ENCODE peak calls at places on chromosomes 13 and 19, in seven cellular contexts. K, N, B, R, F, S and I are unnamed samples.

GRCh38 chr13:20182231-20182846 is 10.4 kb downstream of the GJB2 start:
- DNase-seq in F (no peak), N (peak; percentile 57), R (peak; percentile 84), K (peak; percentile 35), S (peak; percentile 51), B (peak; percentile 63), I (peak; percentile 62)

GRCh38 chr13:72648513-72649065 is 78.8 kb downstream of the MZT1 start:
- DNase-seq in F (no peak), S (no peak), B (no peak), K (no peak), R (no peak), N (peak; percentile 1), I (peak; percentile 23)

GRCh38 chr19:56118666-56119584 is 2.2 kb downstream of the ZNF787 start:
- DNase-seq in R (no peak), S (no peak), F (no peak), B (no peak), K (no peak), N (no peak), I (no peak)

GRCh38 chr19:18160441-18160791 is 7.5 kb downstream of the PIK3R2 start:
- DNase-seq in F (no peak), S (no peak), R (no peak), N (no peak), K (no peak), B (no peak), I (no peak)

GRCh38 chr13:31322025-31322424 is 122.2 kb downstream of the B3GLCT start:
- DNase-seq in F (no peak), S (no peak), B (no peak), N (no peak), K (no peak), R (no peak), I (peak; percentile 43)

GRCh38 chr13:105510363-105510762 is 1025.1 kb downstream of the EFNB2 start:
- DNase-seq in K (no peak), B (no peak), N (no peak), R (no peak), S (no peak), F (no peak), I (no peak)

GRCh38 chr13:94123543-94123942 is 355.9 kb downstream of the DCT start:
- DNase-seq in N (no peak), F (no peak), B (no peak), S (no peak), K (no peak), R (no peak), I (no peak)

GRCh38 chr13:41007359-41008118 is 11.6 kb downstream of the ELF1 start:
- DNase-seq in N (no peak), B (peak; percentile 48), R (no peak), S (no peak), F (no peak), K (no peak), I (no peak)

GRCh38 chr19:19541572-19541971 is 3.5 kb downstream of the CILP2 start:
- DNase-seq in N (no peak), B (no peak), R (no peak), S (no peak), K (no peak), F (no peak), I (no peak)

GRCh38 chr13:60111726-60112125 is 52.0 kb downstream of the DIAPH3 start:
- DNase-seq in N (no peak), F (no peak), R (no peak), K (no peak), B (no peak), S (no peak), I (no peak)

GRCh38 chr13:106109391-106109791 is 426.1 kb downstream of the EFNB2 start:
- DNase-seq in F (no peak), S (no peak), K (no peak), B (no peak), R (no peak), N (no peak), I (no peak)

GRCh38 chr13:102182170-102182569 is 219.7 kb downstream of the FGF14 start:
- DNase-seq in B (no peak), K (no peak), F (no peak), R (no peak), S (no peak), N (no peak), I (no peak)

GRCh38 chr13:80977168-80977567 is 636.2 kb upstream of the SPRY2 start:
- DNase-seq in F (no peak), S (no peak), K (no peak), R (no peak), B (no peak), N (no peak), I (no peak)

GRCh38 chr19:13149628-13150186 is 468 bp downstream of the STX10 start:
- DNase-seq in N (no peak), S (no peak), K (no peak), F (peak; percentile 72), R (peak; percentile 66), B (peak; percentile 37), I (no peak)

GRCh38 chr19:50196322-50196932 is 7.0 kb upstream of the MYH14 start:
- DNase-seq in N (no peak), K (no peak), R (no peak), F (no peak), B (no peak), S (no peak), I (no peak)

GRCh38 chr13:76972430-76972829 is 19.5 kb upstream of the CLN5 start:
- DNase-seq in F (no peak), N (no peak), K (no peak), B (no peak), S (no peak), R (no peak), I (no peak)

GRCh38 chr13:39916330-39916729 is 260.9 kb downstream of the COG6 start:
- DNase-seq in B (no peak), K (no peak), F (no peak), S (no peak), R (no peak), N (no peak), I (no peak)

DNA sequence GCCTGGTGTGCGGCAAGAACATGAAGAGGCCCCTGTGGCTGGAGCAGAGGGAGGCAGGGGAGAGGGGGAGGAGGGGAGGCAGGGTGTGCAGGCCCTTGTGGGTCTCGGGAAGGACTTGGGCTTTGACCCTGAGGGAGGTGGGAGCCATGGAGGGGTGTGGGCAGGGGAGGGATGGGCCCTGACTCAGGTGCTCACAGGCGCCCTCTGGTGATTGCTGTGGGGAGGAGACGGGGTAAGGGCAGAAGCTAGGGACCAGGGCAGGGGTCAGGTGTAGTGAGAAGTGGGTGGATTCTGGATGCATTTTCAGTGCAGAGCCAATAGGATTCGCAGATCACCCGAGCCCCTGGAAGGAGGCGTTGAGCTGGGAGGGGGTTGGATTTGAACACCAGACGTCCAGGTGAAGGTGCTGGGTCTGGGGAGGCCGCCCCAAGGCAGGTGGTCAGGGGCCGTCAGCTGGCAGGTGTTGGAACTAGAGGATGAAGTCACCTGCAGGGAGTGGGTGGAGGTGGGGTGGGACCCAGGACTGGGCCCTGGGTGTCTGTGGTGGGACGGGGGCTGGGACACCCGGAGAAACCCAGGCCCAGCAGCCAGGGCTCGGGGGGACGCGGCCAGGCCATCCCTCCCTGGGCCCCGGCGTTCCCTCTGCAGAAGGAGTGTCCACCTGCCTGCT is 185.4 kb downstream of the KDM4B start:
- DNase-seq in F (peak; percentile 91), R (peak; percentile 82), S (peak; percentile 75), B (peak; percentile 52), N (no peak), K (no peak), I (peak; percentile 26)
- TF ChIP-seq JUND in F (no peak), R (no peak), S (no peak), B (no peak), N (no peak), K (no peak), I (no peak)

GRCh38 chr19:2863818-2864217 is 3.3 kb upstream of the ZNF556 start:
- DNase-seq in K (no peak), F (no peak), B (no peak), S (no peak), R (no peak), N (no peak), I (no peak)

GRCh38 chr19:2865334-2866221 is 1.6 kb upstream of the ZNF556 start:
- DNase-seq in F (no peak), R (no peak), B (peak; percentile 49), S (peak; percentile 55), K (no peak), N (no peak), I (no peak)

GRCh38 chr19:2866495-2867024 is 575 bp upstream of the ZNF556 start:
- DNase-seq in K (no peak), N (no peak), F (no peak), R (no peak), S (no peak), B (no peak), I (no peak)

GRCh38 chr19:2869618-2870017 is 2.5 kb downstream of the ZNF556 start:
- DNase-seq in S (no peak), K (no peak), R (no peak), F (no peak), N (no peak), B (peak; percentile 57), I (no peak)

GRCh38 chr19:2867025-2867991 is at the start of gene ZNF556:
- DNase-seq in B (peak; percentile 100), S (peak; percentile 64), K (no peak), R (peak; percentile 99), F (no peak), N (peak; percentile 16), I (peak; percentile 99)
- TF ChIP-seq JUND in B (no peak), S (no peak), K (no peak), R (no peak), F (no peak), N (no peak), I (no peak)

DNA sequence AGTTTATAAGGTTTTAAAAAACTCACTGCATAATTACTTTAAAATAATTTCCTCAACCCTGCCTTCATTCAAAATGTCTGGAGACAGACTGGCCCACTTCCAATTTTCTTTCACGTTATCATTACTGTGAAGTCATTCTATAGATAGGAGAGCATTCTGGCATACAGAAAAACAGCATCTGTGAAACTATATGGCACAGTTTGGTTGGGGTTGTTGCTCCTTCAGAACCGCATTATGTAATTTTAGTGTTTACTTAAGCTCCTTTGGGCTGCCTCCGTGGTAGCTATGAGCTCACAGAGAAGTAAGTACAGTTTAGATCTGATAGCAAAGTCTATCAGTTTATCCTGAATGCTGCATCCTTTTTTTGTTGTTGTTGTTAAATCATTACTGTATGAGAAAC is 104.3 kb downstream of the KCNRG start:
- DNase-seq in B (no peak), F (no peak), S (no peak), R (peak; percentile 48), K (no peak), N (no peak), I (no peak)
- TF ChIP-seq JUND in B (no peak), F (no peak), S (no peak), R (no peak), K (no peak), N (no peak), I (no peak)

GRCh38 chr13:30196025-30196424 is 111.3 kb downstream of the KATNAL1 start:
- DNase-seq in K (no peak), B (no peak), S (no peak), R (peak; percentile 77), N (peak; percentile 8), F (no peak), I (no peak)

GRCh38 chr13:30194906-30195305 is 112.4 kb downstream of the KATNAL1 start:
- DNase-seq in N (no peak), B (no peak), R (no peak), S (no peak), K (no peak), F (no peak), I (no peak)

GRCh38 chr13:30192320-30193093 is 114.8 kb downstream of the KATNAL1 start:
- DNase-seq in F (no peak), N (no peak), R (peak; percentile 14), B (no peak), S (no peak), K (peak; percentile 21), I (no peak)

GRCh38 chr13:30193279-30194234 is 113.8 kb downstream of the KATNAL1 start:
- DNase-seq in R (no peak), N (no peak), B (no peak), K (peak; percentile 63), F (no peak), S (no peak), I (no peak)

GRCh38 chr13:30191491-30192100 is 115.8 kb downstream of the KATNAL1 start:
- DNase-seq in K (no peak), B (no peak), N (no peak), R (no peak), F (no peak), S (no peak), I (no peak)
- TF ChIP-seq JUND in K (no peak), B (no peak), N (no peak), R (no peak), F (no peak), S (no peak), I (no peak)